ENCODE peak calls at places on chromosome 12, in seven cellular contexts. C, P, H, J, V, Y and G are unnamed samples.

GRCh38 chr12:94586589-94587259 is 63.6 kb downstream of the TMCC3 start:
- ATAC-seq in H (no peak), P (no peak), Y (peak), J (peak), V (no peak), C (no peak), G (peak)

GRCh38 chr12:122944588-122944987 is 21.7 kb downstream of the ABCB9 start:
- ATAC-seq in P (no peak), H (no peak), Y (no peak), C (no peak), J (peak), V (no peak), G (no peak)

GRCh38 chr12:39319180-39319579 is 123.7 kb downstream of the KIF21A start:
- ATAC-seq in H (peak), P (no peak), V (no peak), J (no peak), Y (no peak), C (no peak), G (no peak)

GRCh38 chr12:56229819-56230448 is at the start of gene SLC39A5:
- ATAC-seq in C (no peak), V (no peak), Y (no peak), P (no peak), J (no peak), H (peak), G (no peak)

GRCh38 chr12:75939016-75939642 is 92.4 kb downstream of the PHLDA1 start:
- ATAC-seq in V (no peak), H (no peak), J (no peak), C (no peak), P (no peak), Y (no peak), G (no peak)

GRCh38 chr12:75349946-75350345 is 15.5 kb downstream of the GLIPR1L1 start:
- ATAC-seq in H (no peak), Y (peak), J (no peak), C (no peak), P (no peak), V (no peak), G (no peak)

GRCh38 chr12:79344855-79345840 is 345.6 kb downstream of the PAWR start:
- ATAC-seq in V (peak), C (peak), P (peak), H (peak), Y (no peak), J (peak), G (no peak)

GRCh38 chr12:103569278-103569677 is 17.8 kb upstream of the STAB2 start:
- ATAC-seq in H (no peak), C (no peak), V (no peak), J (no peak), Y (no peak), P (no peak), G (no peak)

GRCh38 chr12:1217191-1217949 is 226.3 kb downstream of the ERC1 start:
- ATAC-seq in J (peak), P (no peak), H (no peak), C (no peak), V (no peak), Y (peak), G (peak)

GRCh38 chr12:115398311-115398781 is 714.4 kb upstream of the TBX3 start:
- ATAC-seq in H (peak), J (no peak), C (no peak), P (no peak), V (no peak), Y (no peak), G (no peak)

GRCh38 chr12:1463073-1463905 is 131.1 kb downstream of the FBXL14 start:
- ATAC-seq in H (no peak), Y (no peak), V (no peak), J (no peak), C (no peak), P (peak), G (no peak)

GRCh38 chr12:13365782-13366366 is 169.3 kb downstream of the EMP1 start:
- ATAC-seq in V (no peak), J (no peak), C (no peak), Y (no peak), H (no peak), P (no peak), G (no peak)

GRCh38 chr12:91931110-91931509 is 214.5 kb downstream of the BTG1 start:
- ATAC-seq in Y (peak), C (no peak), J (no peak), H (no peak), P (no peak), V (no peak), G (peak)

DNA sequence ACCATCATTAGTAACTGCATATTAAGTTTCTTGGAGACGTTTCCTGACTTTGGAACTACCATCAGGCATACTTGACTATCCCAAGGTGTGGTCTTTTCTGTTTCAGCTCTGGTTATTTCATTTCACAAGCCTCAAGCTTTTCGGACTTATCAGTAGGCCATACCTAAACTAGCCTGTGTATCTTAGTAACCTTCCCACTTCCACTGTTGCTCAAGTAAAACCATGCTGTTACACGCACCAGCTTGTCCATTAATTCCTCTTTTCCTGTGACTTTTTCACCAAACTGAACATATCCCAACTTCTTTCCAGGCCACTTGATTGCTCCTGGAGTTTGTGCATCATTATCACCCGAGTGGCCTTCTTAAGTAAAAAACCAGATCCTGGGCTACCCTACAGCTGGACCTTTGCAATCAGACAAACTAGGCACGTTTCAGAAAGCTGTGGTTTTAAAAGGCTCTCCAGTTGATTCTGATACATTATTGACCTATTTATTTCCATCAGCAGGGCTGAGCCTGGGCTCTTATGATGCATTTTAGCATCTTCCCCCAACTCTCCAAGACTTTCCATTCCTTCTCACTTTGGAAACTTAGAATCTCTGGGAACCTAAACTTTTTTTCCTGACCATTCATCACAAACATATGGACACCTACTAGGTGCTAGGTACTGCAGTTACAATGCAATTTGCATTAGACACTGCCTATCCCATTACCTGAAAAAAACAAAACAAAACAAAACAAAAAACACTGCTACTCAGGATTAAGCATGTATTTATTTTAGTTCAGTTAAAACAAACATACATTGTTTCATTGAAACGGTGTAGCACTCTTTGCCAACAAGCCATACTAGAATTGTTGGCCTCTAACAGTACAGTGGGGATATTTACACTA is 14.9 kb downstream of the SLC38A2 start:
- ATAC-seq in J (peak), Y (no peak), H (peak), P (peak), V (peak), C (peak), G (peak)
- TF ChIP-seq POLR2AphosphoS5 in J (peak), Y (no peak), H (peak), P (peak), V (peak), C (peak), G (peak)

GRCh38 chr12:93570552-93571359 is 1.7 kb upstream of the SOCS2 start:
- ATAC-seq in P (peak), Y (peak), C (peak), H (peak), J (peak), V (peak), G (peak)

GRCh38 chr12:93572712-93573551 is 457 bp downstream of the SOCS2 start:
- ATAC-seq in H (no peak), Y (no peak), V (peak), J (no peak), P (no peak), C (no peak), G (no peak)

GRCh38 chr12:93571854-93572711 is at the start of gene SOCS2:
- ATAC-seq in H (peak), Y (no peak), J (peak), V (peak), P (peak), C (peak), G (no peak)

GRCh38 chr12:93569656-93570551 is 2.6 kb upstream of the SOCS2 start:
- ATAC-seq in Y (peak), H (peak), V (peak), P (peak), J (peak), C (peak), G (peak)

DNA sequence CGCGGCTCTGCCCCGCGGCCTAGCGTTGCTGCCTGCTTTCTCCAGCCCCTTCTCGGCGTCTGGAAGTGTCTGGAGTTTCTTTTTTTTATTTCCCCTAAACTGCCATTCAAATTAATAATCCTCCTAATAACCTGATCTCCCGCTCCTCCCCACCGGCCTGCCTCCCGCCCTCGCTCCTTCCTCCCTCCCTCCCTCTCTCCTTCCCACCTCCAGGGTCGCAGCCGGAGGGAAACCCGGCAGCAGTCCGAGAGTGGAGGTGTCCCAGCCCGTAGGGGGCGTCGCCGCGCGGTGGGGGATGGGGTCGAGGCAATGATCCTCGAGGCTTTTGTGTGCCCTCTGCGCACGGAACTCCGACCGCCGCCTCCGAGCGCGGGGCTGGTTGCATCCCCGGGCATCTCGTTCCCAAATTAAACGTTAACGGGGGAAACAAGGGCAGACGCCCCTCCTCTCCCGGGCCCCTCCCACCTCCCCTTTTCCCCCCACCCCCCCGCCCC is 1.1 kb upstream of the SOCS2 start:
- ATAC-seq in Y (no peak), J (peak), C (peak), H (peak), P (peak), V (peak), G (peak)
- TF ChIP-seq POLR2AphosphoS5 in Y (peak), J (peak), C (no peak), H (no peak), P (peak), V (no peak), G (peak)

GRCh38 chr12:30795410-30795659 is 40.6 kb upstream of the CAPRIN2 start:
- ATAC-seq in V (peak), Y (no peak), J (no peak), P (no peak), H (peak), C (no peak), G (no peak)
- TF ChIP-seq POLR2AphosphoS5 in V (peak), Y (no peak), J (no peak), P (no peak), H (no peak), C (no peak), G (no peak)

GRCh38 chr12:121441555-121441954 is 41.6 kb downstream of the RNF34 start:
- ATAC-seq in J (no peak), P (no peak), H (no peak), V (no peak), C (no peak), Y (no peak), G (no peak)

GRCh38 chr12:121443911-121444841 is 44.3 kb downstream of the RNF34 start:
- ATAC-seq in Y (no peak), V (peak), P (no peak), J (no peak), C (no peak), H (no peak), G (no peak)

GRCh38 chr12:121443193-121443829 is 43.4 kb downstream of the RNF34 start:
- ATAC-seq in C (peak), H (peak), Y (peak), J (peak), P (peak), V (peak), G (peak)

GRCh38 chr12:121440768-121441167 is 40.9 kb downstream of the RNF34 start:
- ATAC-seq in H (no peak), P (no peak), C (no peak), V (no peak), J (no peak), Y (no peak), G (no peak)

DNA sequence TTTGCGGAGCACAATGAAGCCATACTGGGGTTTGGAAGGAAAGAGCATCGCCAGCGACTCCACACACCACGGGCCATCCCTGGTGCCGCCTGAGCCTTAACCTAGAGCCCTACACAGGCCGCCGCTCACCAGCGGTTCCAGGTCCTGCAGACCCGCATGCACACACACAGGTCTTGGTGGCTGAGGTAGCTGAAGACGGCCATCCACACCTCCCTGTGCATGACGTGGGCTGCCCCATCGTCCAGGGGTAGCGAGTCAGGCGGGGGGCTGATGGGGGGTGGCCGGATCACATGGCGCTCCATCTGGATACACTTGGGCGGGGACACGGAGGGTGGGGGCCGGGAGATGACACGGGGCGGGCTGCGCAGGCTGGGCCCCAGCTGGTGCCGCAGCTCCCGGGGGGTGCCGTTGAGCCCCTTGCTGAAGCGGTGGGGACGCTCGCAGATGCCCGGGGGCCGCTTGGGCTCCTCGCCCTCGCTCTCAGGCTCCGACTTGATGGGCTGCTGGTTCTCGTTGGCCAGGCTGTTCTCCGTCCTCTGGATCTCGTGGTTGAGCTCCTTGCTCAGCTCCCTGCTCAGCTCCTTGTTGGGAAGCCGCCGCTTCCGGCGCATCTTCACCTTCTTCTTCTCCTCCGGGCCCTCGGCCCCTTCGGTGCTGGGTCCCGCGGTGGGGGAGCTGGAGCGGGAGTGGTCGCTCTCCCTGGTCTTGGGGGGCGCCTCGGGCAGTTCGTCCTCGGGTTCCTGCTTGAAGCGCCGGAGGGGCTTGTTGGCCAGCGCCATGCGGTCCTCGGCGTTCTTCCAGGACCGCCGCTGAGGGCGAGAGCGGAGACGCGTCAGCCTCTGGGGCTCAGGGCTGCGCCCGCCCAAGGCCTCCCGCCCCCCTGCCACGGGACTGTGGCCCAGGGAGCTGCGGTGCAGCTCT is 42.4 kb downstream of the RNF34 start:
- ATAC-seq in P (no peak), Y (no peak), H (no peak), V (no peak), J (no peak), C (no peak), G (no peak)
- TF ChIP-seq POLR2AphosphoS5 in P (no peak), Y (no peak), H (no peak), V (no peak), J (no peak), C (no peak), G (no peak)